ENCODE peak calls at places on chromosomes 4 and X, in ten cellular contexts. One of them, this sample, is unnamed.

GRCh38 chr4:88672987-88673386 is 24.6 kb downstream of the NAP1L5 start:
- DNase-seq in HEK293T: peak; percentile 48
- DNase-seq in activated CD8-positive, alpha-beta T cell treated with anti-CD3 and anti-CD28 coated beads, Interleukin-2, amount 10 ng/mL, durations not matched to agents 7 days and 5 days: peak; percentile 45
- DNase-seq in hepatic stellate cell: no peak
- DNase-seq in HuH-7.5: no peak
- DNase-seq in ELF-1: peak; percentile 40
- DNase-seq in activated naive CD4-positive, alpha-beta T cell treated with anti-CD3 and anti-CD28 coated beads, Interleukin-2, amount 10 ng/mL, durations not matched to agents 7 days and 5 days: peak; percentile 42
- DNase-seq in sigmoid colon: no peak
- DNase-seq in HepG2: peak; percentile 28
- DNase-seq in mucosa of descending colon: no peak
- DNase-seq in this sample: no peak

GRCh38 chr4:94695389-94695788 is 62.4 kb upstream of the BMPR1B start:
- DNase-seq in HEK293T: no peak
- DNase-seq in activated CD8-positive, alpha-beta T cell treated with anti-CD3 and anti-CD28 coated beads, Interleukin-2, amount 10 ng/mL, durations not matched to agents 7 days and 5 days: no peak
- DNase-seq in hepatic stellate cell: no peak
- DNase-seq in HuH-7.5: no peak
- DNase-seq in ELF-1: no peak
- DNase-seq in activated naive CD4-positive, alpha-beta T cell treated with anti-CD3 and anti-CD28 coated beads, Interleukin-2, amount 10 ng/mL, durations not matched to agents 7 days and 5 days: no peak
- DNase-seq in sigmoid colon: no peak
- DNase-seq in HepG2: no peak
- DNase-seq in mucosa of descending colon: no peak
- DNase-seq in this sample: no peak

GRCh38 chrX:133419911-133420310 is 4.6 kb upstream of the GPC4 start:
- DNase-seq in HEK293T: no peak
- DNase-seq in activated CD8-positive, alpha-beta T cell treated with anti-CD3 and anti-CD28 coated beads, Interleukin-2, amount 10 ng/mL, durations not matched to agents 7 days and 5 days: no peak
- DNase-seq in hepatic stellate cell: no peak
- DNase-seq in HuH-7.5: no peak
- DNase-seq in ELF-1: no peak
- DNase-seq in activated naive CD4-positive, alpha-beta T cell treated with anti-CD3 and anti-CD28 coated beads, Interleukin-2, amount 10 ng/mL, durations not matched to agents 7 days and 5 days: no peak
- DNase-seq in sigmoid colon: no peak
- DNase-seq in HepG2: no peak
- DNase-seq in mucosa of descending colon: no peak
- DNase-seq in this sample: no peak

GRCh38 chr4:176778491-176778890 is 14.2 kb downstream of the VEGFC start:
- DNase-seq in HEK293T: no peak
- DNase-seq in activated CD8-positive, alpha-beta T cell treated with anti-CD3 and anti-CD28 coated beads, Interleukin-2, amount 10 ng/mL, durations not matched to agents 7 days and 5 days: no peak
- DNase-seq in hepatic stellate cell: no peak
- DNase-seq in HuH-7.5: no peak
- DNase-seq in ELF-1: no peak
- DNase-seq in activated naive CD4-positive, alpha-beta T cell treated with anti-CD3 and anti-CD28 coated beads, Interleukin-2, amount 10 ng/mL, durations not matched to agents 7 days and 5 days: no peak
- DNase-seq in sigmoid colon: no peak
- DNase-seq in HepG2: no peak
- DNase-seq in mucosa of descending colon: no peak
- DNase-seq in this sample: no peak

GRCh38 chrX:69424161-69424560 is 80.0 kb upstream of the NALF2 start:
- DNase-seq in HEK293T: no peak
- DNase-seq in activated CD8-positive, alpha-beta T cell treated with anti-CD3 and anti-CD28 coated beads, Interleukin-2, amount 10 ng/mL, durations not matched to agents 7 days and 5 days: no peak
- DNase-seq in hepatic stellate cell: peak; percentile 6
- DNase-seq in HuH-7.5: no peak
- DNase-seq in ELF-1: no peak
- DNase-seq in activated naive CD4-positive, alpha-beta T cell treated with anti-CD3 and anti-CD28 coated beads, Interleukin-2, amount 10 ng/mL, durations not matched to agents 7 days and 5 days: no peak
- DNase-seq in sigmoid colon: no peak
- DNase-seq in HepG2: peak; percentile 4
- DNase-seq in mucosa of descending colon: no peak
- DNase-seq in this sample: no peak

GRCh38 chr4:110798682-110799081 is 175.8 kb upstream of the PITX2 start:
- DNase-seq in HEK293T: no peak
- DNase-seq in activated CD8-positive, alpha-beta T cell treated with anti-CD3 and anti-CD28 coated beads, Interleukin-2, amount 10 ng/mL, durations not matched to agents 7 days and 5 days: no peak
- DNase-seq in hepatic stellate cell: no peak
- DNase-seq in HuH-7.5: no peak
- DNase-seq in ELF-1: no peak
- DNase-seq in activated naive CD4-positive, alpha-beta T cell treated with anti-CD3 and anti-CD28 coated beads, Interleukin-2, amount 10 ng/mL, durations not matched to agents 7 days and 5 days: no peak
- DNase-seq in sigmoid colon: no peak
- DNase-seq in HepG2: no peak
- DNase-seq in mucosa of descending colon: no peak
- DNase-seq in this sample: peak; percentile 27

GRCh38 chr4:6386091-6386490 is 86.3 kb downstream of the PPP2R2C start:
- DNase-seq in HEK293T: no peak
- DNase-seq in activated CD8-positive, alpha-beta T cell treated with anti-CD3 and anti-CD28 coated beads, Interleukin-2, amount 10 ng/mL, durations not matched to agents 7 days and 5 days: no peak
- DNase-seq in hepatic stellate cell: no peak
- DNase-seq in HuH-7.5: no peak
- DNase-seq in ELF-1: no peak
- DNase-seq in activated naive CD4-positive, alpha-beta T cell treated with anti-CD3 and anti-CD28 coated beads, Interleukin-2, amount 10 ng/mL, durations not matched to agents 7 days and 5 days: no peak
- DNase-seq in sigmoid colon: no peak
- DNase-seq in HepG2: no peak
- DNase-seq in mucosa of descending colon: peak; percentile 27
- DNase-seq in this sample: no peak

GRCh38 chr4:180134116-180134866 is 2108.9 kb upstream of the TENM3 start:
- DNase-seq in HEK293T: peak; percentile 30
- DNase-seq in activated CD8-positive, alpha-beta T cell treated with anti-CD3 and anti-CD28 coated beads, Interleukin-2, amount 10 ng/mL, durations not matched to agents 7 days and 5 days: no peak
- DNase-seq in hepatic stellate cell: no peak
- DNase-seq in HuH-7.5: no peak
- DNase-seq in ELF-1: no peak
- DNase-seq in activated naive CD4-positive, alpha-beta T cell treated with anti-CD3 and anti-CD28 coated beads, Interleukin-2, amount 10 ng/mL, durations not matched to agents 7 days and 5 days: no peak
- DNase-seq in sigmoid colon: no peak
- DNase-seq in HepG2: no peak
- DNase-seq in mucosa of descending colon: peak; percentile 40
- DNase-seq in this sample: peak; percentile 4

GRCh38 chr4:58209576-58209975 is 1099.4 kb upstream of the IGFBP7 start:
- DNase-seq in HEK293T: no peak
- DNase-seq in activated CD8-positive, alpha-beta T cell treated with anti-CD3 and anti-CD28 coated beads, Interleukin-2, amount 10 ng/mL, durations not matched to agents 7 days and 5 days: no peak
- DNase-seq in hepatic stellate cell: no peak
- DNase-seq in HuH-7.5: no peak
- DNase-seq in ELF-1: no peak
- DNase-seq in activated naive CD4-positive, alpha-beta T cell treated with anti-CD3 and anti-CD28 coated beads, Interleukin-2, amount 10 ng/mL, durations not matched to agents 7 days and 5 days: no peak
- DNase-seq in sigmoid colon: no peak
- DNase-seq in HepG2: no peak
- DNase-seq in mucosa of descending colon: no peak
- DNase-seq in this sample: no peak

GRCh38 chr4:793941-794621 is 31.8 kb downstream of the CPLX1 start:
- DNase-seq in HEK293T: no peak
- DNase-seq in activated CD8-positive, alpha-beta T cell treated with anti-CD3 and anti-CD28 coated beads, Interleukin-2, amount 10 ng/mL, durations not matched to agents 7 days and 5 days: no peak
- DNase-seq in hepatic stellate cell: no peak
- DNase-seq in HuH-7.5: no peak
- DNase-seq in ELF-1: no peak
- DNase-seq in activated naive CD4-positive, alpha-beta T cell treated with anti-CD3 and anti-CD28 coated beads, Interleukin-2, amount 10 ng/mL, durations not matched to agents 7 days and 5 days: no peak
- DNase-seq in sigmoid colon: no peak
- DNase-seq in HepG2: no peak
- DNase-seq in mucosa of descending colon: no peak
- DNase-seq in this sample: no peak

GRCh38 chr4:120630432-120630831 is 292.1 kb downstream of the PRDM5 start:
- DNase-seq in HEK293T: no peak
- DNase-seq in activated CD8-positive, alpha-beta T cell treated with anti-CD3 and anti-CD28 coated beads, Interleukin-2, amount 10 ng/mL, durations not matched to agents 7 days and 5 days: no peak
- DNase-seq in hepatic stellate cell: no peak
- DNase-seq in HuH-7.5: no peak
- DNase-seq in ELF-1: no peak
- DNase-seq in activated naive CD4-positive, alpha-beta T cell treated with anti-CD3 and anti-CD28 coated beads, Interleukin-2, amount 10 ng/mL, durations not matched to agents 7 days and 5 days: no peak
- DNase-seq in sigmoid colon: no peak
- DNase-seq in HepG2: no peak
- DNase-seq in mucosa of descending colon: no peak
- DNase-seq in this sample: no peak

GRCh38 chr4:25361253-25361652 is 15.8 kb upstream of the ANAPC4 start:
- DNase-seq in HEK293T: no peak
- DNase-seq in activated CD8-positive, alpha-beta T cell treated with anti-CD3 and anti-CD28 coated beads, Interleukin-2, amount 10 ng/mL, durations not matched to agents 7 days and 5 days: no peak
- DNase-seq in hepatic stellate cell: no peak
- DNase-seq in HuH-7.5: no peak
- DNase-seq in ELF-1: no peak
- DNase-seq in activated naive CD4-positive, alpha-beta T cell treated with anti-CD3 and anti-CD28 coated beads, Interleukin-2, amount 10 ng/mL, durations not matched to agents 7 days and 5 days: no peak
- DNase-seq in sigmoid colon: no peak
- DNase-seq in HepG2: no peak
- DNase-seq in mucosa of descending colon: no peak
- DNase-seq in this sample: no peak

GRCh38 chr4:113657834-113658233 is 103.7 kb downstream of the CAMK2D start:
- DNase-seq in HEK293T: no peak
- DNase-seq in activated CD8-positive, alpha-beta T cell treated with anti-CD3 and anti-CD28 coated beads, Interleukin-2, amount 10 ng/mL, durations not matched to agents 7 days and 5 days: no peak
- DNase-seq in hepatic stellate cell: no peak
- DNase-seq in HuH-7.5: no peak
- DNase-seq in ELF-1: no peak
- DNase-seq in activated naive CD4-positive, alpha-beta T cell treated with anti-CD3 and anti-CD28 coated beads, Interleukin-2, amount 10 ng/mL, durations not matched to agents 7 days and 5 days: no peak
- DNase-seq in sigmoid colon: no peak
- DNase-seq in HepG2: no peak
- DNase-seq in mucosa of descending colon: no peak
- DNase-seq in this sample: no peak

GRCh38 chr4:155614111-155614762 is 52.4 kb upstream of the GUCY1A1 start:
- DNase-seq in HEK293T: no peak
- DNase-seq in activated CD8-positive, alpha-beta T cell treated with anti-CD3 and anti-CD28 coated beads, Interleukin-2, amount 10 ng/mL, durations not matched to agents 7 days and 5 days: no peak
- DNase-seq in hepatic stellate cell: no peak
- DNase-seq in HuH-7.5: no peak
- DNase-seq in ELF-1: no peak
- DNase-seq in activated naive CD4-positive, alpha-beta T cell treated with anti-CD3 and anti-CD28 coated beads, Interleukin-2, amount 10 ng/mL, durations not matched to agents 7 days and 5 days: no peak
- DNase-seq in sigmoid colon: no peak
- DNase-seq in HepG2: no peak
- DNase-seq in mucosa of descending colon: no peak
- DNase-seq in this sample: no peak

This sample was measured in T47D.